ENCODE peak calls at places on chromosomes 2 and 18, in four cellular contexts. One of them, this sample, is unnamed.

GRCh38 chr2:134402385-134402784 is 148.5 kb downstream of the MGAT5 start:
- DNase-seq in HEK293T: no peak
- DNase-seq in AG09309: peak; percentile 75
- DNase-seq in fibroblast of the conjunctiva: peak; percentile 85
- DNase-seq in this sample: peak; percentile 34

GRCh38 chr2:172105715-172106124 is 3.0 kb upstream of the DLX2 start:
- DNase-seq in AG09309: no peak
- DNase-seq in fibroblast of the conjunctiva: no peak
- DNase-seq in HEK293T: no peak
- DNase-seq in this sample: no peak

GRCh38 chr2:127355407-127356008 is 32.3 kb downstream of the MAP3K2 start:
- DNase-seq in HEK293T: no peak
- DNase-seq in fibroblast of the conjunctiva: no peak
- DNase-seq in AG09309: no peak
- DNase-seq in this sample: no peak

GRCh38 chr18:8610442-8610801 is 1.2 kb downstream of the RAB12 start:
- DNase-seq in fibroblast of the conjunctiva: no peak
- DNase-seq in HEK293T: no peak
- DNase-seq in AG09309: no peak
- DNase-seq in this sample: no peak

GRCh38 chr2:222835142-222835822 is 25.6 kb upstream of the ACSL3 start:
- DNase-seq in HEK293T: no peak
- DNase-seq in fibroblast of the conjunctiva: no peak
- DNase-seq in AG09309: no peak
- DNase-seq in this sample: no peak

GRCh38 chr18:55861266-55861665 is 273.3 kb upstream of the TCF4 start:
- DNase-seq in AG09309: no peak
- DNase-seq in fibroblast of the conjunctiva: no peak
- DNase-seq in HEK293T: peak; percentile 10
- DNase-seq in this sample: no peak

GRCh38 chr2:190382851-190383250 is 25.3 kb upstream of the MFSD6 start:
- DNase-seq in AG09309: peak; percentile 18
- DNase-seq in HEK293T: peak; percentile 14
- DNase-seq in fibroblast of the conjunctiva: no peak
- DNase-seq in this sample: peak; percentile 48

GRCh38 chr2:176130153-176130916 is 830 bp downstream of the HOXD8 start:
- DNase-seq in fibroblast of the conjunctiva: no peak
- DNase-seq in AG09309: no peak
- DNase-seq in HEK293T: peak; percentile 59
- DNase-seq in this sample: no peak

GRCh38 chr18:2549462-2549861 is 21.8 kb downstream of the METTL4 start:
- DNase-seq in HEK293T: no peak
- DNase-seq in fibroblast of the conjunctiva: no peak
- DNase-seq in AG09309: no peak
- DNase-seq in this sample: no peak

GRCh38 chr2:209458018-209458979 is 34.5 kb downstream of the MAP2 start:
- DNase-seq in AG09309: no peak
- DNase-seq in HEK293T: no peak
- DNase-seq in fibroblast of the conjunctiva: no peak
- DNase-seq in this sample: peak; percentile 78

GRCh38 chr2:201404699-201405275 is 46.5 kb downstream of the TRAK2 start:
- DNase-seq in AG09309: no peak
- DNase-seq in fibroblast of the conjunctiva: no peak
- DNase-seq in HEK293T: no peak
- DNase-seq in this sample: no peak

GRCh38 chr2:47651296-47651695 is 131.6 kb upstream of the MSH6 start:
- DNase-seq in HEK293T: no peak
- DNase-seq in AG09309: no peak
- DNase-seq in fibroblast of the conjunctiva: no peak
- DNase-seq in this sample: no peak

GRCh38 chr18:54503495-54503894 is 87.5 kb upstream of the DYNAP start:
- DNase-seq in AG09309: no peak
- DNase-seq in fibroblast of the conjunctiva: no peak
- DNase-seq in HEK293T: no peak
- DNase-seq in this sample: no peak

GRCh38 chr2:86003967-86004366 is 101.7 kb downstream of the POLR1A start:
- DNase-seq in fibroblast of the conjunctiva: no peak
- DNase-seq in AG09309: no peak
- DNase-seq in HEK293T: no peak
- DNase-seq in this sample: no peak

GRCh38 chr2:128777091-128778045 is 458.7 kb upstream of the HS6ST1 start:
- DNase-seq in HEK293T: no peak
- DNase-seq in AG09309: no peak
- DNase-seq in fibroblast of the conjunctiva: no peak
- DNase-seq in this sample: no peak

GRCh38 chr2:108594982-108595464 is 60.8 kb downstream of the LIMS1 start:
- DNase-seq in fibroblast of the conjunctiva: no peak
- DNase-seq in AG09309: no peak
- DNase-seq in HEK293T: no peak
- DNase-seq in this sample: peak; percentile 96

GRCh38 chr2:109428841-109429710 is 184.7 kb downstream of the SEPTIN10 start:
- DNase-seq in AG09309: no peak
- DNase-seq in fibroblast of the conjunctiva: no peak
- DNase-seq in HEK293T: no peak
- DNase-seq in this sample: no peak

GRCh38 chr18:79664525-79665125 is 15.0 kb upstream of the CTDP1 start:
- DNase-seq in AG09309: peak; percentile 38
- DNase-seq in HEK293T: no peak
- DNase-seq in fibroblast of the conjunctiva: no peak
- DNase-seq in this sample: no peak

GRCh38 chr18:76351961-76352581 is 143.0 kb downstream of the ZNF516 start:
- DNase-seq in fibroblast of the conjunctiva: peak; percentile 60
- DNase-seq in HEK293T: peak; percentile 57
- DNase-seq in AG09309: peak; percentile 85
- DNase-seq in this sample: peak; percentile 27

GRCh38 chr2:108458082-108458481 is 9.1 kb downstream of the GCC2 start:
- DNase-seq in HEK293T: no peak
- DNase-seq in fibroblast of the conjunctiva: no peak
- DNase-seq in AG09309: no peak
- DNase-seq in this sample: no peak

GRCh38 chr2:108918941-108919341 is 70.1 kb downstream of the EDAR start:
- DNase-seq in HEK293T: no peak
- DNase-seq in fibroblast of the conjunctiva: no peak
- DNase-seq in AG09309: no peak
- DNase-seq in this sample: no peak

GRCh38 chr2:230891509-230891908 is 26.8 kb downstream of the ITM2C start:
- DNase-seq in fibroblast of the conjunctiva: no peak
- DNase-seq in HEK293T: no peak
- DNase-seq in AG09309: no peak
- DNase-seq in this sample: no peak

GRCh38 chr18:28365406-28365805 is 188.5 kb upstream of the CDH2 start:
- DNase-seq in AG09309: no peak
- DNase-seq in HEK293T: no peak
- DNase-seq in fibroblast of the conjunctiva: no peak
- DNase-seq in this sample: peak; percentile 27

GRCh38 chr2:122542646-122543045 is 787.2 kb downstream of the TSN start:
- DNase-seq in AG09309: no peak
- DNase-seq in fibroblast of the conjunctiva: no peak
- DNase-seq in HEK293T: no peak
- DNase-seq in this sample: no peak

GRCh38 chr2:160288324-160288723 is 88.3 kb upstream of the ITGB6 start:
- DNase-seq in fibroblast of the conjunctiva: no peak
- DNase-seq in AG09309: no peak
- DNase-seq in HEK293T: no peak
- DNase-seq in this sample: no peak

This sample was measured in astrocyte of the cerebellum.